ENCODE peak calls at places on chromosomes 7 and 10, in five cellular contexts. One of them, this sample, is unnamed.

GRCh38 chr7:96928965-96929364 is 76.4 kb upstream of the DLX6 start:
- DNase-seq in fibroblast of lung: no peak
- DNase-seq in mesendoderm: no peak
- DNase-seq in GM23248: no peak
- DNase-seq in endodermal cell: no peak
- DNase-seq in this sample: no peak

GRCh38 chr10:15427836-15428414 is 56.8 kb upstream of the FAM171A1 start:
- DNase-seq in endodermal cell: no peak
- DNase-seq in GM23248: peak
- DNase-seq in fibroblast of lung: peak
- DNase-seq in mesendoderm: peak
- DNase-seq in this sample: peak

GRCh38 chr10:126092806-126093205 is 196.4 kb downstream of the FANK1 start:
- DNase-seq in endodermal cell: no peak
- DNase-seq in mesendoderm: no peak
- DNase-seq in fibroblast of lung: peak
- DNase-seq in GM23248: peak
- DNase-seq in this sample: no peak

GRCh38 chr10:103776878-103777591 is 78.3 kb downstream of the SH3PXD2A start:
- DNase-seq in fibroblast of lung: peak
- DNase-seq in GM23248: no peak
- DNase-seq in mesendoderm: no peak
- DNase-seq in endodermal cell: no peak
- DNase-seq in this sample: no peak

GRCh38 chr10:117197189-117197588 is at the start of gene KCNK18:
- DNase-seq in GM23248: no peak
- DNase-seq in fibroblast of lung: no peak
- DNase-seq in mesendoderm: no peak
- DNase-seq in endodermal cell: no peak
- DNase-seq in this sample: no peak

GRCh38 chr10:67794909-67795460 is 43.0 kb downstream of the DNAJC12 start:
- DNase-seq in fibroblast of lung: no peak
- DNase-seq in mesendoderm: peak
- DNase-seq in endodermal cell: peak
- DNase-seq in GM23248: no peak
- DNase-seq in this sample: no peak

GRCh38 chr10:26177341-26177740 is 39.2 kb upstream of the GAD2 start:
- DNase-seq in GM23248: no peak
- DNase-seq in fibroblast of lung: no peak
- DNase-seq in endodermal cell: no peak
- DNase-seq in mesendoderm: no peak
- DNase-seq in this sample: no peak

GRCh38 chr7:134485202-134485601 is 26.3 kb upstream of the AKR1B1 start:
- DNase-seq in mesendoderm: no peak
- DNase-seq in fibroblast of lung: no peak
- DNase-seq in GM23248: no peak
- DNase-seq in endodermal cell: no peak
- DNase-seq in this sample: no peak

GRCh38 chr10:12727832-12728215 is 273.7 kb downstream of the CCDC3 start:
- DNase-seq in endodermal cell: peak
- DNase-seq in mesendoderm: no peak
- DNase-seq in GM23248: peak
- DNase-seq in fibroblast of lung: peak
- DNase-seq in this sample: no peak

GRCh38 chr7:74029991-74030415 is 2.0 kb downstream of the ELN start:
- DNase-seq in GM23248: peak
- DNase-seq in mesendoderm: peak
- DNase-seq in endodermal cell: no peak
- DNase-seq in fibroblast of lung: no peak
- DNase-seq in this sample: no peak

GRCh38 chr7:6508950-6509349 is 42.3 kb downstream of the GRID2IP start:
- DNase-seq in endodermal cell: no peak
- DNase-seq in GM23248: no peak
- DNase-seq in fibroblast of lung: no peak
- DNase-seq in mesendoderm: no peak
- DNase-seq in this sample: no peak

GRCh38 chr10:21432266-21432665 is 93.2 kb downstream of the SKIDA1 start:
- DNase-seq in mesendoderm: peak
- DNase-seq in fibroblast of lung: no peak
- DNase-seq in endodermal cell: no peak
- DNase-seq in GM23248: no peak
- DNase-seq in this sample: no peak

GRCh38 chr10:3906511-3907111 is 121.6 kb upstream of the KLF6 start:
- DNase-seq in endodermal cell: no peak
- DNase-seq in fibroblast of lung: peak
- DNase-seq in GM23248: peak
- DNase-seq in mesendoderm: peak
- DNase-seq in this sample: no peak

GRCh38 chr7:12794722-12795302 is 107.4 kb downstream of the ARL4A start:
- DNase-seq in mesendoderm: no peak
- DNase-seq in endodermal cell: no peak
- DNase-seq in fibroblast of lung: no peak
- DNase-seq in GM23248: no peak
- DNase-seq in this sample: no peak

GRCh38 chr10:122530177-122530576 is 30.4 kb upstream of the DMBT1 start:
- DNase-seq in GM23248: no peak
- DNase-seq in fibroblast of lung: no peak
- DNase-seq in mesendoderm: no peak
- DNase-seq in endodermal cell: no peak
- DNase-seq in this sample: no peak

GRCh38 chr7:8310876-8311275 is 48.9 kb upstream of the ICA1 start:
- DNase-seq in fibroblast of lung: no peak
- DNase-seq in mesendoderm: no peak
- DNase-seq in endodermal cell: no peak
- DNase-seq in GM23248: no peak
- DNase-seq in this sample: no peak

GRCh38 chr10:17831896-17832295 is 22.7 kb downstream of the MRC1 start:
- DNase-seq in mesendoderm: no peak
- DNase-seq in endodermal cell: no peak
- DNase-seq in fibroblast of lung: no peak
- DNase-seq in GM23248: no peak
- DNase-seq in this sample: no peak

GRCh38 chr7:20797174-20798080 is 10.7 kb upstream of the SP8 start:
- DNase-seq in mesendoderm: peak
- DNase-seq in fibroblast of lung: no peak
- DNase-seq in GM23248: no peak
- DNase-seq in endodermal cell: peak
- DNase-seq in this sample: no peak

GRCh38 chr7:30595461-30596042 is 874 bp downstream of the GARS1 start:
- DNase-seq in mesendoderm: peak
- DNase-seq in fibroblast of lung: peak
- DNase-seq in GM23248: peak
- DNase-seq in endodermal cell: no peak
- DNase-seq in this sample: no peak

GRCh38 chr7:80942261-80943041 is 23.6 kb upstream of the SEMA3C start:
- DNase-seq in mesendoderm: peak
- DNase-seq in GM23248: peak
- DNase-seq in fibroblast of lung: peak
- DNase-seq in endodermal cell: peak
- DNase-seq in this sample: peak

GRCh38 chr10:61961278-61961677 is 59.8 kb downstream of the ARID5B start:
- DNase-seq in GM23248: no peak
- DNase-seq in mesendoderm: no peak
- DNase-seq in fibroblast of lung: no peak
- DNase-seq in endodermal cell: no peak
- DNase-seq in this sample: no peak

GRCh38 chr7:92359801-92360200 is 87.5 kb upstream of the GATAD1 start:
- DNase-seq in endodermal cell: no peak
- DNase-seq in GM23248: peak
- DNase-seq in fibroblast of lung: peak
- DNase-seq in mesendoderm: no peak
- DNase-seq in this sample: peak

GRCh38 chr10:114967071-114967470 is 29.1 kb downstream of the TRUB1 start:
- DNase-seq in fibroblast of lung: peak
- DNase-seq in mesendoderm: peak
- DNase-seq in endodermal cell: no peak
- DNase-seq in GM23248: no peak
- DNase-seq in this sample: no peak

GRCh38 chr10:108490931-108491330 is 1326.4 kb upstream of the SORCS1 start:
- DNase-seq in GM23248: peak
- DNase-seq in fibroblast of lung: no peak
- DNase-seq in endodermal cell: no peak
- DNase-seq in mesendoderm: no peak
- DNase-seq in this sample: no peak

GRCh38 chr7:41096921-41097320 is 606.0 kb downstream of the INHBA start:
- DNase-seq in endodermal cell: no peak
- DNase-seq in GM23248: peak
- DNase-seq in fibroblast of lung: peak
- DNase-seq in mesendoderm: no peak
- DNase-seq in this sample: no peak

GRCh38 chr7:106065560-106066500 is 46.3 kb downstream of the SYPL1 start:
- DNase-seq in endodermal cell: no peak
- DNase-seq in mesendoderm: no peak
- DNase-seq in GM23248: peak
- DNase-seq in fibroblast of lung: peak
- DNase-seq in this sample: no peak

GRCh38 chr10:110535958-110536891 is 31.3 kb upstream of the SMC3 start:
- DNase-seq in endodermal cell: peak
- DNase-seq in fibroblast of lung: peak
- DNase-seq in GM23248: peak
- DNase-seq in mesendoderm: no peak
- DNase-seq in this sample: no peak

GRCh38 chr7:88132725-88133124 is 87.1 kb downstream of the SRI start:
- DNase-seq in GM23248: no peak
- DNase-seq in mesendoderm: no peak
- DNase-seq in fibroblast of lung: no peak
- DNase-seq in endodermal cell: no peak
- DNase-seq in this sample: no peak

GRCh38 chr10:35592421-35592820 is 12.7 kb upstream of the GJD4 start:
- DNase-seq in mesendoderm: no peak
- DNase-seq in fibroblast of lung: no peak
- DNase-seq in endodermal cell: no peak
- DNase-seq in GM23248: no peak
- DNase-seq in this sample: no peak

GRCh38 chr10:34178196-34178595 is 636.9 kb downstream of the PARD3 start:
- DNase-seq in GM23248: no peak
- DNase-seq in fibroblast of lung: no peak
- DNase-seq in mesendoderm: no peak
- DNase-seq in endodermal cell: no peak
- DNase-seq in this sample: no peak

GRCh38 chr7:108581655-108582491 is 12.2 kb downstream of the DNAJB9 start:
- DNase-seq in mesendoderm: peak
- DNase-seq in fibroblast of lung: peak
- DNase-seq in GM23248: no peak
- DNase-seq in endodermal cell: peak
- DNase-seq in this sample: no peak

GRCh38 chr10:128304271-128304670 is 178.0 kb upstream of the MKI67 start:
- DNase-seq in GM23248: no peak
- DNase-seq in fibroblast of lung: no peak
- DNase-seq in endodermal cell: no peak
- DNase-seq in mesendoderm: no peak
- DNase-seq in this sample: no peak

GRCh38 chr7:101108330-101108857 is 18.5 kb upstream of the SERPINE1 start:
- DNase-seq in fibroblast of lung: peak
- DNase-seq in endodermal cell: no peak
- DNase-seq in mesendoderm: no peak
- DNase-seq in GM23248: no peak
- DNase-seq in this sample: no peak

GRCh38 chr7:77702451-77703219 is 6.4 kb downstream of the RSBN1L start:
- DNase-seq in fibroblast of lung: peak
- DNase-seq in GM23248: peak
- DNase-seq in mesendoderm: no peak
- DNase-seq in endodermal cell: no peak
- DNase-seq in this sample: no peak

GRCh38 chr7:137245890-137246289 is 97.6 kb downstream of the PTN start:
- DNase-seq in GM23248: no peak
- DNase-seq in fibroblast of lung: peak
- DNase-seq in mesendoderm: no peak
- DNase-seq in endodermal cell: no peak
- DNase-seq in this sample: no peak

GRCh38 chr7:98387544-98388226 is 13.2 kb downstream of the BAIAP2L1 start:
- DNase-seq in fibroblast of lung: no peak
- DNase-seq in mesendoderm: no peak
- DNase-seq in endodermal cell: no peak
- DNase-seq in GM23248: no peak
- DNase-seq in this sample: no peak

GRCh38 chr10:88849224-88849623 is 2.4 kb downstream of the ANKRD22 start:
- DNase-seq in GM23248: peak
- DNase-seq in endodermal cell: no peak
- DNase-seq in mesendoderm: no peak
- DNase-seq in fibroblast of lung: peak
- DNase-seq in this sample: no peak
- H3K9ac ChIP-seq in GM23248: no peak
- H3K9ac ChIP-seq in endodermal cell: no peak
- H3K9ac ChIP-seq in mesendoderm: no peak
- H3K9ac ChIP-seq in fibroblast of lung: no peak
- H3K9ac ChIP-seq in this sample: no peak

DNA sequence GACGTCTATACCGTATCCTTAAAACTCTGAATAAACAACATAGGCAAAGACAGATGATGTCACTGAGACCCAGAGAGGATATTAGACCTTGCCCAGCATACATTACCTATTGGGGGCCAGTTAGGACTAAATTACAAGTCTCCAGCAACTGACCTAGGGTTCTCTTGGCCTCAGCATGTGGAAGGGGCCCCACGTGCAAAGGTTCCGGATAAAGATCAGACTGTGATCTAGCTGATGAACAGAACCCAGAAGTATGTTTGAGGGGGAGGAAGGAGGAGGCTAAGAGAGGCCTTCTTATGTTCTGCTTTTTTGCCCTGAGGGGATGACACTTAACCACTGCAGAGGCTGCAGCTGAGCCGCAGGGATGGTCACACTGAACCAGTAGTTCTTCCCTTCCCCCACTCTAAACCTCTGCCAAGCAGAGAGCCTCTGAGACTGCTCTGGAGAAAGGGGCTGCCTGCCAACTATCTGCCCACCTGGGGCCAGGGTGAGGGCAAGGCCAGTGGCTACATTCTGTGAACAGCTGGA is 24.0 kb upstream of the KMT2C start:
- DNase-seq in GM23248: peak
- DNase-seq in endodermal cell: no peak
- DNase-seq in fibroblast of lung: peak
- DNase-seq in mesendoderm: peak
- DNase-seq in this sample: no peak
- H3K9ac ChIP-seq in GM23248: no peak
- H3K9ac ChIP-seq in endodermal cell: no peak
- H3K9ac ChIP-seq in fibroblast of lung: no peak
- H3K9ac ChIP-seq in mesendoderm: no peak
- H3K9ac ChIP-seq in this sample: no peak

GRCh38 chr10:44725404-44725803 is 185.7 kb upstream of the TMEM72 start:
- DNase-seq in mesendoderm: no peak
- DNase-seq in GM23248: peak
- DNase-seq in endodermal cell: no peak
- DNase-seq in fibroblast of lung: peak
- DNase-seq in this sample: no peak

GRCh38 chr10:44723654-44724053 is 187.5 kb upstream of the TMEM72 start:
- DNase-seq in endodermal cell: no peak
- DNase-seq in mesendoderm: no peak
- DNase-seq in GM23248: peak
- DNase-seq in fibroblast of lung: peak
- DNase-seq in this sample: no peak

GRCh38 chr10:44723082-44723481 is 188.1 kb upstream of the TMEM72 start:
- DNase-seq in mesendoderm: no peak
- DNase-seq in fibroblast of lung: no peak
- DNase-seq in endodermal cell: no peak
- DNase-seq in GM23248: no peak
- DNase-seq in this sample: no peak

GRCh38 chr10:44724415-44725174 is 186.5 kb upstream of the TMEM72 start:
- DNase-seq in endodermal cell: no peak
- DNase-seq in mesendoderm: peak
- DNase-seq in GM23248: peak
- DNase-seq in fibroblast of lung: peak
- DNase-seq in this sample: no peak
- H3K9ac ChIP-seq in endodermal cell: no peak
- H3K9ac ChIP-seq in mesendoderm: no peak
- H3K9ac ChIP-seq in GM23248: peak
- H3K9ac ChIP-seq in fibroblast of lung: no peak
- H3K9ac ChIP-seq in this sample: no peak

GRCh38 chr10:96701265-96701664 is 19.0 kb downstream of the PIK3AP1 start:
- DNase-seq in fibroblast of lung: no peak
- DNase-seq in GM23248: no peak
- DNase-seq in mesendoderm: no peak
- DNase-seq in endodermal cell: no peak
- DNase-seq in this sample: no peak
- H3K9ac ChIP-seq in fibroblast of lung: no peak
- H3K9ac ChIP-seq in GM23248: no peak
- H3K9ac ChIP-seq in mesendoderm: no peak
- H3K9ac ChIP-seq in endodermal cell: no peak
- H3K9ac ChIP-seq in this sample: no peak